ENCODE peak calls at places on chromosomes 3 and 15, in five cellular contexts. P is DND-41, J is K562, U is cardiac muscle cell, Z is endothelial cell of umbilical vein. Q is an unnamed sample. For H3K4me1, the result is how much of the 10 kb centered on the place peaks cover.

GRCh38 chr3:65831733-65832425 is 206.8 kb downstream of the MAGI1 start:
- DNase-seq in P (no peak), J (no peak), U (peak), Z (no peak), Q (no peak)

GRCh38 chr3:66938338-66938963 is 59.7 kb upstream of the KBTBD8 start:
- DNase-seq in P (peak), J (peak), U (peak), Z (peak), Q (no peak)

GRCh38 chr15:77821959-77822256 is 189.2 kb upstream of the LINGO1 start:
- DNase-seq in P (no peak), J (no peak), U (no peak), Z (no peak), Q (no peak)

GRCh38 chr3:126541628-126542339 is 16.9 kb downstream of the C3orf22 start:
- DNase-seq in P (no peak), J (no peak), U (peak), Z (no peak), Q (peak)

GRCh38 chr15:98611031-98611430 is 37.3 kb upstream of the IGF1R start:
- DNase-seq in P (no peak), J (no peak), U (no peak), Z (no peak), Q (no peak)

GRCh38 chr3:4656059-4656458 is 162.9 kb downstream of the ITPR1 start:
- DNase-seq in P (peak), J (peak), U (peak), Z (peak), Q (peak)

GRCh38 chr15:25797511-25798206 is 65.5 kb downstream of the ATP10A start:
- DNase-seq in P (no peak), J (no peak), U (peak), Z (no peak), Q (peak)

GRCh38 chr3:16668776-16669545 is 63.7 kb upstream of the DAZL start:
- DNase-seq in P (no peak), J (no peak), U (no peak), Z (no peak), Q (no peak)

GRCh38 chr15:89157918-89158564 is 63.3 kb downstream of the RLBP1 start:
- DNase-seq in P (no peak), J (no peak), U (no peak), Z (no peak), Q (no peak)

GRCh38 chr15:43514241-43515057 is 3.0 kb upstream of the MAP1A start:
- DNase-seq in P (peak), J (peak), U (peak), Z (peak), Q (no peak)

GRCh38 chr3:134381836-134382442 is 7.7 kb upstream of the AMOTL2 start:
- DNase-seq in P (no peak), J (no peak), U (no peak), Z (no peak), Q (peak)

GRCh38 chr15:100248236-100248635 is 93.5 kb downstream of the ADAMTS17 start:
- DNase-seq in P (no peak), J (no peak), U (no peak), Z (no peak), Q (no peak)

DNA sequence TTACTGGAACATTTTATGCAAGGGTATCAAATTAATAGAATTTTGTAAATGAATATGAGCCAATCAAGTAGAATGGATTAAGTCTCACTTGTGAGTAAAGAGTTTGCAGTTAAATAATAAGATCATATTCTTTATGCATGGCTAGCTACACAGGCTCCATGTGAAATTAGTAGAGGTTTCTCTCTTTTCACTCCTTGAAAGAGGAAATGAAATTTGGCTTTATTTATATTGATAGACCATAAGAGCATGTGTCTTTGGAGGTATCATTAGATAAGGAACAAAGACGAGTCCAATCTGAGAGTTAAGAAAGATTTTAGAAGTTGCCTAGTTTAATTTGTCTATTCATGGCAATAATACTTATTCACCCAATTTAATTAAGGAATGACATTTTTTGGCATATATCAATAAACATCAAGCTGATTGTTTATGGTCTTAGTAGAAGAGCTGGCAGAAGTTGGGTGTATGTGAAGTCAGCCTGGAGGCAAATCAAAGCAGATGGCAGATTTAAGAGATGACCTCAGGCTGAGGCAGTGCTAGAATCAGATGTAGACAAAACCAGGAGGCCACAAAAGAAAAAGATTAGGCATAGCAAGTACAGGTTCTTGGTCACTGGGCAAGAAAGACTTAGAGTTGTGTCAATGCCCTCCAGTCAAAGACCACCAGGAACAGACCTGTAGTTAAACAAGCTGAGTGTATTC is 406.5 kb upstream of the ARHGEF26 start:
- DNase-seq in P (no peak), J (no peak), U (no peak), Z (no peak), Q (no peak)
- H3K4me1 ChIP-seq in P (under half), J (under half), U (under half), Z (under half), Q (under half)

DNA sequence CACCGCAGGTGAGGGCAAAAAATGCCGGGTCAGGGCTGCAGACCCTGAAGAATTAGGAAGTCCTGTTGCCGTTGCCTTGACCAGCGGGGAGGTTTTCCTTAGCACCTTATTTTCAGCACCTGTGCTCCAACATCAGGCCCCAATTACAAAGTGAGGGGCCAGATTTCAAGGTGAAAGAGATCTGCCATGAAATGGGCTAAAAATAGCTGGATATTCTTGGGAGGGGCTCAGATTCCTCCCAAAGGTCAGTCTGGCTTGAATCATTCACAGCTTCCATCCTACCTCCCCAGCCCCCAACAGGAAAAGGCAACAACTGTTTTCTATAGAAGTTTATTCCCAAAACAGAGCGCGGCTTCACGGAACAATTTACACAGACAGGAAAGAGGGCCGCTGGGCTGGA is 888 bp upstream of the SLC26A6 start:
- DNase-seq in P (no peak), J (no peak), U (peak), Z (no peak), Q (no peak)
- H3K27ac ChIP-seq in P (peak), J (peak), U (peak), Z (no peak), Q (no peak)

DNA sequence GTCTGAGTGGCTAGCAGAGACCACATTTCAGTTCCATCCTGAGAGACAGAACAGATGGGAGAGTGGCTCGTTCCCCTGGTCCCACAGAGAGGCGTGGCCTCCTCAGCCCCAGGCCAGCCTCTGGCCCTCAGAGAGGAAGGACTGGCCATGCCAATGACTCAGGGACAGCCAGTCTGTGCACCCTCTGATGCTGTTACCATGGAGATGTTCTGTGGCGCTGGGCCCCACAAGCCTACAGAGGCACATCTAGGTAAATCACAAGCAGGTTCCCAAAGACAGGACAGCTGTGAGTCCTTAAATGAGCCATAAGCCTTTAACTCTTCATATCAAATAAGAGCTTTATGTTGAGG is 40.8 kb downstream of the WHAMM start:
- DNase-seq in P (no peak), J (no peak), U (no peak), Z (no peak), Q (no peak)
- H3K4me1 ChIP-seq in P (under half), J (under half), U (under half), Z (under half), Q (under half)

DNA sequence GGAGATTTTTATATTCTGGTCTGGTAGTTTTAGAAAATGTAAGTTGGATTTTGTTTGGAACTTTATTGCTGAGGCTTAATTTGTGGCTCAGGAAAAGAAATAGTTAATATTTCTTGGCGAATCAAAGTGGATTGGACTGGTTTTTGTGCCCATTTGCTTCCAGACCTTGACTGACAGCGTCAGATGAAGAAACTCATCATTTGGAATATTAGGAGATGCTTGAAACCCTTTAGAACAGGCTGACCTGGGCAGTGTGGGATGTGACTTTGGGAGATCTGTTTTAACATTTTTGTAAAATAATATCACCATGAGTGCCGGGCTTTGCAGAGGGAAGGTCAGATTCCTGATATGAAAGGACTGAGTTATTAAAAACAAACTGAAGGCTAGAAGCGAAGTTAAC is 83.0 kb downstream of the AAGAB start:
- DNase-seq in P (no peak), J (no peak), U (no peak), Z (no peak), Q (no peak)
- H3K27ac ChIP-seq in P (no peak), J (no peak), U (no peak), Z (no peak), Q (no peak)

GRCh38 chr3:172157566-172158258 is 118.3 kb downstream of the FNDC3B start:
- DNase-seq in P (no peak), J (no peak), U (no peak), Z (no peak), Q (no peak)
- H3K4me1 ChIP-seq in P (under half), J (under half), U (under half), Z (under half), Q (under half)

DNA sequence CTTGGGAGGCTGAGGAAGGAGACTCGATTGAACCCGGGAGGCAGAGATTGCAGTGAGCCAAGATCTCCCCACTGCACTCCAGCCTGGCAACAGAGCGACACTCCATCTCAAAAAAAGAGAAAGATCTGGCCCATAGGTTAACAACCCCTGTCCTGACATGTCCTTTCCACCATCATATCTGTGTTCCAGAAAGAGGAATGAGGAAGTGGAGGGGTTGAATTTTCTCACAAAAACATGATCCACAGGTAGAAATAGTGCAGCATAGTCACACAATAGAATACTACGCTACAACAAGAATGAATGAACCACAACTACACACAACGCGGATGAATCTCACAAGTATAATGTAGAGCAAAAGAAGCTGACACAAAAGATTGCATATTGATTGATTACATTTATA is 4.7 kb upstream of the SLC51B start:
- DNase-seq in P (no peak), J (no peak), U (no peak), Z (no peak), Q (no peak)
- H3K27ac ChIP-seq in P (no peak), J (no peak), U (no peak), Z (no peak), Q (no peak)

GRCh38 chr15:66718220-66718988 is 16.4 kb downstream of the SMAD6 start:
- DNase-seq in P (no peak), J (no peak), U (no peak), Z (no peak), Q (peak)
- H3K4me1 ChIP-seq in P (half or more), J (under half), U (half or more), Z (half or more), Q (under half)

Q was measured in kidney.